ENCODE peak calls at places on chromosomes 16 and 17, in four cellular contexts. Q, V, I and B are unnamed samples.

GRCh38 chr16:81469710-81470481 is 25.3 kb downstream of the CMIP start:
- DNase-seq in Q (no peak), V (no peak), I (peak), B (no peak)

GRCh38 chr17:76709077-76709950 is 1.5 kb downstream of the MXRA7 start:
- DNase-seq in Q (peak), V (peak), I (no peak), B (no peak)

GRCh38 chr17:82357394-82357793 is 1.7 kb upstream of the TEX19 start:
- DNase-seq in Q (no peak), V (no peak), I (no peak), B (no peak)

GRCh38 chr16:86774931-86775330 is 196.6 kb downstream of the FOXL1 start:
- DNase-seq in Q (no peak), V (no peak), I (no peak), B (no peak)

GRCh38 chr16:2831203-2831602 is 1.1 kb downstream of the ZG16B start:
- DNase-seq in Q (no peak), V (no peak), I (no peak), B (no peak)

GRCh38 chr17:78575340-78575739 is 1.9 kb downstream of the DNAH17 start:
- DNase-seq in Q (no peak), V (no peak), I (no peak), B (no peak)

GRCh38 chr17:68794636-68795503 is 160.3 kb downstream of the ABCA8 start:
- DNase-seq in Q (no peak), V (peak), I (no peak), B (no peak)

GRCh38 chr16:3672571-3673041 is 18.1 kb downstream of the DNASE1 start:
- DNase-seq in Q (no peak), V (no peak), I (no peak), B (no peak)

GRCh38 chr16:79185681-79186080 is 414.9 kb downstream of the MAF start:
- DNase-seq in Q (no peak), V (no peak), I (no peak), B (no peak)

GRCh38 chr17:75896360-75897075 is at the start of gene TRIM65:
- DNase-seq in Q (peak), V (peak), I (peak), B (peak)

GRCh38 chr17:16448490-16448889 is 33.1 kb downstream of the TRPV2 start:
- DNase-seq in Q (no peak), V (no peak), I (no peak), B (no peak)

GRCh38 chr17:15171433-15172047 is 93.6 kb downstream of the PMP22 start:
- DNase-seq in Q (peak), V (peak), I (no peak), B (no peak)

GRCh38 chr16:12613131-12613991 is 190.3 kb downstream of the CPPED1 start:
- DNase-seq in Q (no peak), V (peak), I (no peak), B (no peak)

GRCh38 chr17:11240041-11240801 is 792 bp upstream of the SHISA6 start:
- DNase-seq in Q (no peak), V (no peak), I (no peak), B (no peak)

GRCh38 chr17:3773511-3773910 is 27.5 kb downstream of the ITGAE start:
- DNase-seq in Q (peak), V (no peak), I (no peak), B (no peak)

GRCh38 chr17:14747576-14747940 is 446.7 kb downstream of the HS3ST3B1 start:
- DNase-seq in Q (no peak), V (no peak), I (no peak), B (no peak)

GRCh38 chr17:75063201-75063600 is 16.2 kb downstream of the KCTD2 start:
- DNase-seq in Q (no peak), V (no peak), I (no peak), B (no peak)

GRCh38 chr17:75356260-75356937 is 49.1 kb downstream of the GRB2 start:
- DNase-seq in Q (no peak), V (peak), I (no peak), B (no peak)

GRCh38 chr16:869823-870641 is 69.5 kb upstream of the GNG13 start:
- DNase-seq in Q (no peak), V (no peak), I (no peak), B (no peak)

GRCh38 chr17:8649157-8650118 is 18.9 kb upstream of the MYH10 start:
- DNase-seq in Q (no peak), V (no peak), I (no peak), B (no peak)